ENCODE peak calls at places on chromosomes 3 and 15, in eight cellular contexts. P is K562, U is left lung, X is WERI-Rb-1, Q is nephron progenitor cell, H is GM23338, C is adrenal gland, G is pancreas. W is an unnamed sample.

GRCh38 chr3:13069495-13069894 is 3.7 kb downstream of the IQSEC1 start:
- DNase-seq in P (no peak), U (peak), X (no peak), Q (no peak), H (no peak), C (no peak), G (no peak), W (no peak)

GRCh38 chr3:34258271-34259015 is 460.0 kb downstream of the PDCD6IP start:
- DNase-seq in P (no peak), U (no peak), X (no peak), Q (no peak), H (peak), C (no peak), G (no peak), W (no peak)

GRCh38 chr15:65903296-65904073 is 34.2 kb downstream of the RAB11A start:
- DNase-seq in P (no peak), U (no peak), X (no peak), Q (no peak), H (no peak), C (no peak), G (no peak), W (no peak)

GRCh38 chr3:112090899-112091586 is 4.9 kb downstream of the C3orf52 start:
- DNase-seq in P (no peak), U (no peak), X (no peak), Q (no peak), H (no peak), C (no peak), G (peak), W (no peak)

GRCh38 chr15:67542462-67543347 is at the start of gene MAP2K5:
- DNase-seq in P (peak), U (peak), X (peak), Q (peak), H (peak), C (peak), G (peak), W (peak)

GRCh38 chr3:175422744-175423143 is 563.6 kb downstream of the NAALADL2 start:
- DNase-seq in P (no peak), U (no peak), X (no peak), Q (no peak), H (peak), C (no peak), G (no peak), W (no peak)

GRCh38 chr3:169668081-169668956 is 4.8 kb upstream of the MECOM start:
- DNase-seq in P (no peak), U (peak), X (peak), Q (peak), H (peak), C (no peak), G (peak), W (no peak)

GRCh38 chr15:41494190-41494921 is 682 bp downstream of the ITPKA start:
- DNase-seq in P (peak), U (peak), X (peak), Q (peak), H (peak), C (peak), G (no peak), W (no peak)

GRCh38 chr3:71584216-71585061 is 911 bp upstream of the FOXP1 start:
- DNase-seq in P (peak), U (peak), X (no peak), Q (peak), H (peak), C (peak), G (peak), W (no peak)

GRCh38 chr15:91465696-91466095 is 365.6 kb downstream of the SV2B start:
- DNase-seq in P (no peak), U (no peak), X (no peak), Q (no peak), H (no peak), C (no peak), G (no peak), W (no peak)

GRCh38 chr15:63052961-63053698 is 10.6 kb downstream of the TPM1 start:
- DNase-seq in P (no peak), U (no peak), X (peak), Q (peak), H (peak), C (peak), G (no peak), W (no peak)

GRCh38 chr3:40546811-40547210 is 22.1 kb downstream of the ZNF621 start:
- DNase-seq in P (peak), U (no peak), X (no peak), Q (no peak), H (no peak), C (no peak), G (no peak), W (no peak)

GRCh38 chr3:8348076-8348475 is 153.5 kb upstream of the LMCD1 start:
- DNase-seq in P (no peak), U (no peak), X (no peak), Q (no peak), H (no peak), C (no peak), G (no peak), W (no peak)

GRCh38 chr15:87362531-87362930 is 894.0 kb downstream of the NTRK3 start:
- DNase-seq in P (no peak), U (no peak), X (no peak), Q (no peak), H (no peak), C (no peak), G (no peak), W (no peak)

GRCh38 chr15:68298882-68299381 is 21.4 kb downstream of the FEM1B start:
- DNase-seq in P (no peak), U (no peak), X (no peak), Q (no peak), H (no peak), C (peak), G (no peak), W (no peak)

GRCh38 chr3:124174463-124174862 is 182.5 kb upstream of the ROPN1 start:
- DNase-seq in P (peak), U (no peak), X (peak), Q (no peak), H (no peak), C (no peak), G (peak), W (no peak)

GRCh38 chr3:197001972-197002700 is 27.5 kb downstream of the MELTF start:
- DNase-seq in P (no peak), U (peak), X (no peak), Q (peak), H (peak), C (no peak), G (no peak), W (no peak)

GRCh38 chr3:81765425-81765824 is 4.0 kb upstream of the GBE1 start:
- DNase-seq in P (no peak), U (no peak), X (no peak), Q (no peak), H (no peak), C (no peak), G (no peak), W (no peak)

GRCh38 chr15:61099030-61099800 is 129.9 kb downstream of the RORA start:
- DNase-seq in P (no peak), U (no peak), X (no peak), Q (no peak), H (no peak), C (no peak), G (no peak), W (no peak)

GRCh38 chr3:108100906-108101305 is 10.1 kb upstream of the CD47 start:
- DNase-seq in P (no peak), U (no peak), X (no peak), Q (no peak), H (no peak), C (no peak), G (no peak), W (no peak)

GRCh38 chr15:25738171-25738792 is 124.8 kb downstream of the ATP10A start:
- DNase-seq in P (no peak), U (no peak), X (no peak), Q (no peak), H (no peak), C (no peak), G (no peak), W (no peak)

GRCh38 chr15:40358492-40359353 is 704 bp downstream of the DISP2 start:
- DNase-seq in P (peak), U (peak), X (peak), Q (no peak), H (peak), C (no peak), G (no peak), W (no peak)

GRCh38 chr3:24359645-24360462 is 134.8 kb downstream of the THRB start:
- DNase-seq in P (peak), U (no peak), X (no peak), Q (no peak), H (peak), C (peak), G (no peak), W (no peak)

GRCh38 chr3:52084954-52085730 is 28.8 kb upstream of the DUSP7 start:
- DNase-seq in P (no peak), U (peak), X (no peak), Q (no peak), H (peak), C (no peak), G (no peak), W (no peak)

GRCh38 chr15:31276596-31277298 is 49.9 kb upstream of the KLF13 start:
- DNase-seq in P (no peak), U (no peak), X (peak), Q (no peak), H (no peak), C (no peak), G (no peak), W (peak)

GRCh38 chr15:58340176-58340575 is 91.6 kb upstream of the LIPC start:
- DNase-seq in P (no peak), U (no peak), X (no peak), Q (no peak), H (no peak), C (no peak), G (no peak), W (no peak)

GRCh38 chr15:88274534-88275460 is 18.3 kb upstream of the NTRK3 start:
- DNase-seq in P (peak), U (no peak), X (peak), Q (peak), H (peak), C (peak), G (peak), W (no peak)

GRCh38 chr3:116267139-116267538 is 178.1 kb downstream of the LSAMP start:
- DNase-seq in P (no peak), U (no peak), X (no peak), Q (no peak), H (no peak), C (no peak), G (no peak), W (no peak)

GRCh38 chr15:73331501-73331900 is 37.3 kb downstream of the HCN4 start:
- DNase-seq in P (no peak), U (no peak), X (no peak), Q (no peak), H (no peak), C (no peak), G (no peak), W (no peak)

GRCh38 chr3:63911395-63911900 is 735 bp downstream of the SCAANT1 start:
- DNase-seq in P (peak), U (no peak), X (no peak), Q (no peak), H (no peak), C (no peak), G (no peak), W (no peak)

GRCh38 chr3:72560857-72561675 is 287.2 kb downstream of the SHQ1 start:
- DNase-seq in P (no peak), U (no peak), X (no peak), Q (no peak), H (peak), C (no peak), G (no peak), W (no peak)

GRCh38 chr3:150771600-150771999 is 8.6 kb upstream of the SIAH2 start:
- DNase-seq in P (peak), U (no peak), X (no peak), Q (no peak), H (peak), C (peak), G (no peak), W (no peak)

GRCh38 chr15:51878446-51879386 is 49.3 kb downstream of the TMOD3 start:
- DNase-seq in P (peak), U (no peak), X (no peak), Q (no peak), H (no peak), C (no peak), G (no peak), W (no peak)

GRCh38 chr3:100158877-100159563 is 44.7 kb upstream of the FILIP1L start:
- DNase-seq in P (no peak), U (no peak), X (no peak), Q (no peak), H (no peak), C (peak), G (no peak), W (no peak)

GRCh38 chr15:80185152-80185551 is 32.4 kb downstream of the FAH start:
- DNase-seq in P (no peak), U (no peak), X (no peak), Q (no peak), H (no peak), C (no peak), G (no peak), W (no peak)
- TF ChIP-seq CTCF in P (no peak), U (no peak), X (no peak), Q (no peak), H (no peak), C (no peak), G (no peak), W (no peak)

GRCh38 chr3:187833375-187833774 is 88.1 kb upstream of the BCL6 start:
- DNase-seq in P (no peak), U (no peak), X (no peak), Q (no peak), H (no peak), C (no peak), G (no peak), W (no peak)

GRCh38 chr3:187833799-187834578 is 88.7 kb upstream of the BCL6 start:
- DNase-seq in P (no peak), U (no peak), X (no peak), Q (no peak), H (no peak), C (no peak), G (no peak), W (no peak)

GRCh38 chr3:187830181-187830580 is 84.9 kb upstream of the BCL6 start:
- DNase-seq in P (no peak), U (no peak), X (no peak), Q (no peak), H (no peak), C (no peak), G (no peak), W (no peak)

GRCh38 chr3:187831125-187832051 is 86.1 kb upstream of the BCL6 start:
- DNase-seq in P (no peak), U (no peak), X (no peak), Q (no peak), H (no peak), C (no peak), G (no peak), W (no peak)

DNA sequence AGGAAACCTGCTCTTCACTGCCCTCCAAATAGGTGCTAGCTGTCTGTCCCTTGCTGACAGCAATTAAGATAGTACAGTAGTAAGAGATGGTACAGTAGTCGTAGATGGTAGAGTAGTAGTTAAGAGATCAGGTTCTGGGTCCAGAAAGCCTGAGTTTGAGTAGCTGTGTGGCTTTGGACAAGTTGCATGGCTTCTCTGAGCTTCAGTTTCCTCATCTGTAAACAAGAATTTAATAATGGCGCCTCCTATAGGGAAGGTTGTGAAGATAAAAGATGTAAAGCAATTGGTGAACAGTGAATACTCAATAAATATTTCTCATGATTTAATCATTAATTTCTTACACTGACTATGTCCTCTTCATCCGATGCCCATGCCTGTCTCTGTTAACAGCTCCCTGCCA is 86.9 kb upstream of the BCL6 start:
- DNase-seq in P (no peak), U (no peak), X (no peak), Q (no peak), H (peak), C (no peak), G (no peak), W (no peak)
- TF ChIP-seq CTCF in P (peak), U (no peak), X (no peak), Q (no peak), H (peak), C (no peak), G (no peak), W (no peak)

DNA sequence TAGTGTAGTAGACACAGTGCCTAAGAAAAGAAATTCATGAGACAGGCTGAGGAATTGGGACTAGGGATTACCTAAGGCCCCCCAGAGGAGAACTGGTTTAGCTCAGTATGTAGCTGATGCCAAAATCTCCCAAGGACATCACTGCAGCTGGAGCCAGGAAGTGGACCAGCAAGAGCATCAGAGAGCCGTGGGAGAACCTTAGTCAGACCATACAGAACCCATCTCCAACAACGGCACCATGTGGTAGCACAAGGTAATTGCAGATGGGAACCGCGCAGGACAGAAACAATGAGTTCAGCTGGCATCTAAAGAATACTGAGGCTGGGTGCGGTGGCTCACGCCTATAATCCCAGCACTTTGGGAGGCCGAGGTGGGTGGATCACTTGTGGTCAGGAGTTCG is 81.7 kb downstream of the WNT5A start:
- DNase-seq in P (peak), U (no peak), X (peak), Q (peak), H (peak), C (no peak), G (no peak), W (no peak)
- TF ChIP-seq CTCF in P (peak), U (no peak), X (peak), Q (peak), H (peak), C (peak), G (no peak), W (no peak)

DNA sequence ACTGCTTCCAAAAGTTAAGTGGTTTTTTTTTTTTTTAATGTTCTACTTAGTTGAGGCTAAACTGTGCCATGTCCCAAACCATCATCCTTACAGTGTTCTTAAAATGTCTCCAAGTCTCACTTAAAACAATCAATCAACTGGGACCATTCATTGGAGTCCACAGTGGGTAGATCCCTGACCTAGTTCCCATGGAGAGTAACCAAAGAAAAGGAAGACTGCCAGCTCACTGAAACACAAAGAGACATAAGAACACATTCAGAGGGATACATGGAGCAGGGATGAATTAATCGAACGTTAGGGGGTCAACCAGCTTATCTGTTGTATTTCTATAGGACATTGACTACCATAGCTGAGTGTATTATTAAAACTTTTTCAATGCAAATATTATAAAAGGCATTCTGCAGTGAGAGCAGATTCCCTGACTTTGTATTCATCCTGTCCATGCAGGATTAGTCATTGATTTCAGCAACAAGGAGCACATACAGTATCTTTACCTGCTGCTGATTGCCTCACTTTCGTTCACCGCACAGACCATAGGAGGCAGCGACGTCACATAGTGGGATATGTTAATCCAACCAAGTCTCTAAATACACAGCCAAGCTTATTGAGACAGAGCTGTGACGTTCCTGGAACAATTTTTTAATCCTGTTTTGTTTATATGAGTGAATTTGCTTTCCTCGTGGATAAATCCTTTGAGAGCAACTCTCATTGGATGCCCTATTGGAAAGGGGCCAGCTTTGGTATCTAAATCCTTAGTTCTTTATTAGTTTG is 365.0 kb upstream of the RBMS3 start:
- DNase-seq in P (no peak), U (no peak), X (peak), Q (peak), H (peak), C (no peak), G (no peak), W (no peak)
- TF ChIP-seq CTCF in P (no peak), U (no peak), X (peak), Q (peak), H (peak), C (no peak), G (no peak), W (no peak)

GRCh38 chr15:55254916-55255679 is 34.5 kb downstream of the RAB27A start:
- DNase-seq in P (no peak), U (no peak), X (no peak), Q (no peak), H (no peak), C (no peak), G (no peak), W (no peak)
- TF ChIP-seq CTCF in P (no peak), U (no peak), X (no peak), Q (no peak), H (no peak), C (no peak), G (no peak), W (no peak)

GRCh38 chr3:160448845-160449659 is 534 bp downstream of the TRIM59 start:
- DNase-seq in P (peak), U (peak), X (no peak), Q (peak), H (no peak), C (no peak), G (no peak), W (no peak)
- TF ChIP-seq CTCF in P (no peak), U (no peak), X (no peak), Q (no peak), H (no peak), C (no peak), G (no peak), W (no peak)

W was measured in omental fat pad.